ENCODE peak calls at places on chromosomes 5 and 9, in seven cellular contexts. U is SK-N-SH, C is GM12892, Q is GM12878, F is K562, Z is HepG2, X is H1. T is an unnamed sample.

GRCh38 chr5:141743652-141744333 is 61.8 kb upstream of the ARAP3 start:
- DNase-seq in F (no peak), Q (no peak), C (no peak), Z (no peak), U (peak), X (no peak), T (no peak)

GRCh38 chr5:15852949-15853348 is 326.6 kb downstream of the MARCHF11 start:
- DNase-seq in Q (no peak), U (no peak), F (no peak), C (no peak), X (no peak), Z (no peak), T (no peak)

GRCh38 chr9:35168963-35169362 is 7.2 kb downstream of the UNC13B start:
- DNase-seq in Z (no peak), F (no peak), X (no peak), U (no peak), C (no peak), Q (no peak), T (no peak)

GRCh38 chr5:67842806-67843205 is 372.8 kb upstream of the PIK3R1 start:
- DNase-seq in C (no peak), F (no peak), Q (no peak), U (peak), X (peak), Z (no peak), T (no peak)

GRCh38 chr5:9835121-9835770 is 205.1 kb upstream of the TAS2R1 start:
- DNase-seq in Z (no peak), Q (no peak), C (no peak), U (no peak), X (no peak), F (no peak), T (no peak)

GRCh38 chr5:125189451-125190051 is 443.1 kb upstream of the ZNF608 start:
- DNase-seq in F (no peak), U (no peak), Q (no peak), X (no peak), C (no peak), Z (no peak), T (no peak)

GRCh38 chr9:116279230-116279629 is 125.6 kb downstream of the PAPPA start:
- DNase-seq in F (no peak), X (peak), C (no peak), Z (no peak), U (no peak), Q (no peak), T (no peak)

GRCh38 chr5:15768936-15769335 is 269.0 kb downstream of the FBXL7 start:
- DNase-seq in C (no peak), X (no peak), Q (no peak), U (no peak), F (no peak), Z (no peak), T (no peak)

GRCh38 chr9:93968451-93969327 is 13.5 kb upstream of the BARX1 start:
- DNase-seq in C (no peak), Z (peak), X (no peak), F (peak), U (no peak), Q (no peak), T (no peak)

GRCh38 chr9:108048406-108049025 is 558.9 kb upstream of the KLF4 start:
- DNase-seq in C (no peak), X (no peak), U (no peak), Z (no peak), F (no peak), Q (no peak), T (no peak)

GRCh38 chr5:53373420-53374188 is 106.8 kb upstream of the FST start:
- DNase-seq in X (no peak), U (no peak), Q (no peak), F (no peak), C (no peak), Z (no peak), T (no peak)

GRCh38 chr5:132996307-132996706 is 30.0 kb downstream of the ZCCHC10 start:
- DNase-seq in Q (no peak), F (no peak), U (no peak), C (no peak), X (no peak), Z (no peak), T (no peak)

GRCh38 chr9:100112677-100113336 is 13.8 kb downstream of the INVS start:
- DNase-seq in U (no peak), Z (no peak), C (no peak), F (no peak), Q (no peak), X (no peak), T (no peak)

GRCh38 chr9:72315510-72316287 is 49.3 kb downstream of the ZFAND5 start:
- DNase-seq in X (no peak), C (no peak), F (no peak), Q (no peak), U (no peak), Z (no peak), T (no peak)

GRCh38 chr5:59174248-59174844 is 591.5 kb downstream of the RAB3C start:
- DNase-seq in U (peak), C (no peak), Q (no peak), F (no peak), X (no peak), Z (peak), T (no peak)

GRCh38 chr5:62473209-62473608 is 60.6 kb downstream of the IPO11 start:
- DNase-seq in F (no peak), Q (no peak), Z (no peak), C (no peak), X (no peak), U (no peak), T (no peak)

GRCh38 chr5:133527311-133527710 is 85.0 kb downstream of the FSTL4 start:
- DNase-seq in U (no peak), F (no peak), Z (no peak), X (no peak), Q (no peak), C (no peak), T (no peak)

GRCh38 chr5:154077692-154078091 is 38.9 kb downstream of the MFAP3 start:
- DNase-seq in Z (no peak), Q (no peak), C (no peak), F (no peak), U (no peak), X (no peak), T (no peak)

GRCh38 chr5:88743231-88743879 is 139.6 kb downstream of the MEF2C start:
- DNase-seq in X (no peak), F (peak), Z (no peak), U (no peak), Q (no peak), C (no peak), T (no peak)

GRCh38 chr5:103224118-103224893 is 34.3 kb upstream of the MACIR start:
- DNase-seq in F (peak), U (peak), Q (peak), C (peak), Z (peak), X (peak), T (no peak)

GRCh38 chr9:126116351-126117157 is 210.1 kb upstream of the MVB12B start:
- DNase-seq in Z (no peak), U (peak), F (no peak), Q (no peak), C (no peak), X (no peak), T (no peak)

GRCh38 chr9:81423589-81424326 is 265.6 kb downstream of the TLE1 start:
- DNase-seq in Q (no peak), X (no peak), C (no peak), Z (no peak), U (no peak), F (no peak), T (no peak)

GRCh38 chr9:114180701-114181582 is 25.6 kb downstream of the COL27A1 start:
- DNase-seq in C (no peak), Q (no peak), Z (no peak), U (no peak), F (no peak), X (no peak), T (no peak)

GRCh38 chr9:114130141-114130540 is 25.2 kb upstream of the COL27A1 start:
- DNase-seq in Z (no peak), C (no peak), F (no peak), U (no peak), Q (no peak), X (no peak), T (no peak)

GRCh38 chr5:123813251-123813650 is 301.3 kb downstream of the CSNK1G3 start:
- DNase-seq in U (no peak), F (no peak), Q (no peak), C (no peak), X (no peak), Z (no peak), T (no peak)

GRCh38 chr5:173331956-173332479 is 3.8 kb upstream of the STC2 start:
- DNase-seq in U (peak), C (peak), Z (peak), Q (peak), F (peak), X (no peak), T (peak)
- TF ChIP-seq POLR2AphosphoS5 in U (no peak), C (no peak), Z (no peak), Q (no peak), F (no peak), X (no peak), T (no peak)

GRCh38 chr9:112120471-112120925 is 54.6 kb downstream of the SUSD1 start:
- DNase-seq in U (no peak), Z (no peak), X (no peak), Q (no peak), C (no peak), F (no peak), T (no peak)
- TF ChIP-seq TAF1 in U (no peak), Z (no peak), X (no peak), Q (no peak), C (no peak), F (no peak), T (no peak)

GRCh38 chr5:14357861-14358260 is 214.7 kb downstream of the TRIO start:
- DNase-seq in Z (no peak), F (no peak), C (no peak), Q (no peak), U (peak), X (no peak), T (no peak)
- TF ChIP-seq POLR2AphosphoS5 in Z (no peak), F (no peak), C (no peak), Q (no peak), U (no peak), X (no peak), T (no peak)

GRCh38 chr9:124660341-124660801 is 110.7 kb downstream of the NR6A1 start:
- DNase-seq in X (no peak), Q (peak), U (peak), C (no peak), Z (peak), F (no peak), T (no peak)
- TF ChIP-seq TAF1 in X (no peak), Q (peak), U (no peak), C (no peak), Z (no peak), F (no peak), T (no peak)

DNA sequence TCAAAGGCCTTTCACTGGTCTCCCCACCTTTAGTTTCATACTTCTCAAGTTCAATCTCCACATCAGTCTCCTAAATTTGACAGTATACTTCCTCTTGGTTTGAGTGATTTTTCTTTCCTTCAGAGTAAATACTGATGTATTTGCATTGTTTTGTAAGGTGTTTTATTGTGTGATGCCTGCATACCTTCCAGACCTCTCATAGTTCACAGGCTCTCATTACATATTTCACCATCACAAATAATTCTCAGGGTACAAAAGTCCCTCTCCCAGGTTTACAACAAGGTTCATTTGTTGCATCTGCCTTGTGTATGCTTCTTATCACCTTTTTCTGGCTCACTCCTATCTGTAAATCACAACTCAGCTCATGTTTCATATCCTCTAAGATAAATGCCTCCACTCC is 22.2 kb upstream of the TUSC1 start:
- DNase-seq in C (no peak), Z (no peak), U (no peak), Q (no peak), X (no peak), F (no peak), T (no peak)
- TF ChIP-seq POLR2AphosphoS5 in C (no peak), Z (no peak), U (no peak), Q (no peak), X (no peak), F (no peak), T (no peak)